ENCODE peak calls at places on chromosome 3, in eight cellular contexts. One of them, this sample, is unnamed.

GRCh38 chr3:12758025-12758830 is 831 bp downstream of the TMEM40 start:
- DNase-seq in left ventricle myocardium inferior: peak; percentile 34
- DNase-seq in GM13977: peak; percentile 53
- DNase-seq in progenitor cell of endocrine pancreas: no peak
- DNase-seq in foreskin fibroblast: peak; percentile 45
- DNase-seq in endothelial cell: no peak
- DNase-seq in heart left ventricle: peak; percentile 38
- DNase-seq in lower leg skin: no peak
- DNase-seq in this sample: no peak

GRCh38 chr3:114758828-114759709 is 388.0 kb downstream of the ZBTB20 start:
- DNase-seq in left ventricle myocardium inferior: no peak
- DNase-seq in GM13977: no peak
- DNase-seq in progenitor cell of endocrine pancreas: no peak
- DNase-seq in foreskin fibroblast: peak; percentile 90
- DNase-seq in endothelial cell: no peak
- DNase-seq in heart left ventricle: no peak
- DNase-seq in lower leg skin: peak; percentile 81
- DNase-seq in this sample: no peak

GRCh38 chr3:187773233-187773962 is 28.1 kb upstream of the BCL6 start:
- DNase-seq in left ventricle myocardium inferior: no peak
- DNase-seq in GM13977: peak; percentile 59
- DNase-seq in progenitor cell of endocrine pancreas: no peak
- DNase-seq in foreskin fibroblast: no peak
- DNase-seq in endothelial cell: no peak
- DNase-seq in heart left ventricle: no peak
- DNase-seq in lower leg skin: no peak
- DNase-seq in this sample: no peak

GRCh38 chr3:98333989-98334606 is 19.6 kb upstream of the OR5K4 start:
- DNase-seq in left ventricle myocardium inferior: no peak
- DNase-seq in GM13977: no peak
- DNase-seq in progenitor cell of endocrine pancreas: no peak
- DNase-seq in foreskin fibroblast: peak; percentile 2
- DNase-seq in endothelial cell: no peak
- DNase-seq in heart left ventricle: no peak
- DNase-seq in lower leg skin: no peak
- DNase-seq in this sample: no peak

GRCh38 chr3:16508591-16508995 is 4.9 kb downstream of the RFTN1 start:
- DNase-seq in left ventricle myocardium inferior: no peak
- DNase-seq in GM13977: peak; percentile 45
- DNase-seq in progenitor cell of endocrine pancreas: no peak
- DNase-seq in foreskin fibroblast: no peak
- DNase-seq in endothelial cell: no peak
- DNase-seq in heart left ventricle: no peak
- DNase-seq in lower leg skin: no peak
- DNase-seq in this sample: no peak

GRCh38 chr3:55128201-55128870 is 200.5 kb upstream of the LRTM1 start:
- DNase-seq in left ventricle myocardium inferior: no peak
- DNase-seq in GM13977: no peak
- DNase-seq in progenitor cell of endocrine pancreas: no peak
- DNase-seq in foreskin fibroblast: peak; percentile 90
- DNase-seq in endothelial cell: no peak
- DNase-seq in heart left ventricle: no peak
- DNase-seq in lower leg skin: no peak
- DNase-seq in this sample: no peak

GRCh38 chr3:188218571-188218970 is 64.6 kb downstream of the LPP start:
- DNase-seq in left ventricle myocardium inferior: no peak
- DNase-seq in GM13977: no peak
- DNase-seq in progenitor cell of endocrine pancreas: no peak
- DNase-seq in foreskin fibroblast: no peak
- DNase-seq in endothelial cell: no peak
- DNase-seq in heart left ventricle: no peak
- DNase-seq in lower leg skin: no peak
- DNase-seq in this sample: no peak

GRCh38 chr3:48275292-48276027 is 34.6 kb downstream of the ZNF589 start:
- DNase-seq in left ventricle myocardium inferior: no peak
- DNase-seq in GM13977: no peak
- DNase-seq in progenitor cell of endocrine pancreas: no peak
- DNase-seq in foreskin fibroblast: no peak
- DNase-seq in endothelial cell: no peak
- DNase-seq in heart left ventricle: no peak
- DNase-seq in lower leg skin: no peak
- DNase-seq in this sample: no peak

GRCh38 chr3:144556392-144556791 is 584.8 kb downstream of the DIPK2A start:
- DNase-seq in left ventricle myocardium inferior: no peak
- DNase-seq in GM13977: peak; percentile 19
- DNase-seq in progenitor cell of endocrine pancreas: no peak
- DNase-seq in foreskin fibroblast: peak; percentile 5
- DNase-seq in endothelial cell: no peak
- DNase-seq in heart left ventricle: no peak
- DNase-seq in lower leg skin: no peak
- DNase-seq in this sample: no peak

GRCh38 chr3:27311400-27311799 is 57.8 kb downstream of the NEK10 start:
- DNase-seq in left ventricle myocardium inferior: no peak
- DNase-seq in GM13977: no peak
- DNase-seq in progenitor cell of endocrine pancreas: no peak
- DNase-seq in foreskin fibroblast: peak; percentile 96
- DNase-seq in endothelial cell: no peak
- DNase-seq in heart left ventricle: no peak
- DNase-seq in lower leg skin: no peak
- DNase-seq in this sample: no peak

GRCh38 chr3:186487819-186488218 is 56.4 kb downstream of the CRYGS start:
- DNase-seq in left ventricle myocardium inferior: no peak
- DNase-seq in GM13977: no peak
- DNase-seq in progenitor cell of endocrine pancreas: no peak
- DNase-seq in foreskin fibroblast: no peak
- DNase-seq in endothelial cell: no peak
- DNase-seq in heart left ventricle: no peak
- DNase-seq in lower leg skin: no peak
- DNase-seq in this sample: no peak

GRCh38 chr3:195929452-195929851 is 21.1 kb upstream of the TNK2 start:
- DNase-seq in left ventricle myocardium inferior: no peak
- DNase-seq in GM13977: no peak
- DNase-seq in progenitor cell of endocrine pancreas: no peak
- DNase-seq in foreskin fibroblast: no peak
- DNase-seq in endothelial cell: no peak
- DNase-seq in heart left ventricle: no peak
- DNase-seq in lower leg skin: no peak
- DNase-seq in this sample: no peak

GRCh38 chr3:111773484-111773883 is 85.6 kb upstream of the PHLDB2 start:
- DNase-seq in left ventricle myocardium inferior: no peak
- DNase-seq in GM13977: no peak
- DNase-seq in progenitor cell of endocrine pancreas: no peak
- DNase-seq in foreskin fibroblast: no peak
- DNase-seq in endothelial cell: no peak
- DNase-seq in heart left ventricle: no peak
- DNase-seq in lower leg skin: no peak
- DNase-seq in this sample: no peak

GRCh38 chr3:79769234-79769633 is 1.4 kb upstream of the ROBO1 start:
- DNase-seq in left ventricle myocardium inferior: no peak
- DNase-seq in GM13977: no peak
- DNase-seq in progenitor cell of endocrine pancreas: no peak
- DNase-seq in foreskin fibroblast: no peak
- DNase-seq in endothelial cell: no peak
- DNase-seq in heart left ventricle: no peak
- DNase-seq in lower leg skin: no peak
- DNase-seq in this sample: no peak

GRCh38 chr3:104291437-104291851 is 1075.3 kb upstream of the ALCAM start:
- DNase-seq in left ventricle myocardium inferior: no peak
- DNase-seq in GM13977: peak; percentile 4
- DNase-seq in progenitor cell of endocrine pancreas: no peak
- DNase-seq in foreskin fibroblast: no peak
- DNase-seq in endothelial cell: no peak
- DNase-seq in heart left ventricle: no peak
- DNase-seq in lower leg skin: no peak
- DNase-seq in this sample: no peak

GRCh38 chr3:143120716-143121239 is 1.2 kb downstream of the CHST2 start:
- DNase-seq in left ventricle myocardium inferior: no peak
- DNase-seq in GM13977: peak; percentile 69
- DNase-seq in progenitor cell of endocrine pancreas: peak; percentile 28
- DNase-seq in foreskin fibroblast: peak; percentile 48
- DNase-seq in endothelial cell: peak; percentile 54
- DNase-seq in heart left ventricle: no peak
- DNase-seq in lower leg skin: no peak
- DNase-seq in this sample: peak; percentile 23

GRCh38 chr3:79864077-79864476 is 96.3 kb upstream of the ROBO1 start:
- DNase-seq in left ventricle myocardium inferior: no peak
- DNase-seq in GM13977: no peak
- DNase-seq in progenitor cell of endocrine pancreas: no peak
- DNase-seq in foreskin fibroblast: no peak
- DNase-seq in endothelial cell: no peak
- DNase-seq in heart left ventricle: no peak
- DNase-seq in lower leg skin: no peak
- DNase-seq in this sample: no peak

GRCh38 chr3:108036984-108037741 is 53.7 kb downstream of the CD47 start:
- DNase-seq in left ventricle myocardium inferior: no peak
- DNase-seq in GM13977: peak; percentile 23
- DNase-seq in progenitor cell of endocrine pancreas: no peak
- DNase-seq in foreskin fibroblast: peak; percentile 32
- DNase-seq in endothelial cell: no peak
- DNase-seq in heart left ventricle: no peak
- DNase-seq in lower leg skin: no peak
- DNase-seq in this sample: no peak

GRCh38 chr3:148229107-148229506 is 468.6 kb upstream of the AGTR1 start:
- DNase-seq in left ventricle myocardium inferior: no peak
- DNase-seq in GM13977: no peak
- DNase-seq in progenitor cell of endocrine pancreas: no peak
- DNase-seq in foreskin fibroblast: no peak
- DNase-seq in endothelial cell: no peak
- DNase-seq in heart left ventricle: no peak
- DNase-seq in lower leg skin: no peak
- DNase-seq in this sample: no peak

GRCh38 chr3:36132214-36132613 is 248.1 kb upstream of the STAC start:
- DNase-seq in left ventricle myocardium inferior: no peak
- DNase-seq in GM13977: no peak
- DNase-seq in progenitor cell of endocrine pancreas: no peak
- DNase-seq in foreskin fibroblast: no peak
- DNase-seq in endothelial cell: no peak
- DNase-seq in heart left ventricle: no peak
- DNase-seq in lower leg skin: no peak
- DNase-seq in this sample: no peak
- TF ChIP-seq CTCF in left ventricle myocardium inferior: no peak
- TF ChIP-seq CTCF in GM13977: no peak
- TF ChIP-seq CTCF in progenitor cell of endocrine pancreas: no peak
- TF ChIP-seq CTCF in foreskin fibroblast: peak; percentile 2
- TF ChIP-seq CTCF in endothelial cell: peak; percentile 35
- TF ChIP-seq CTCF in heart left ventricle: no peak
- TF ChIP-seq CTCF in lower leg skin: no peak
- TF ChIP-seq CTCF in this sample: no peak

GRCh38 chr3:29280675-29281264 is at the start of gene RBMS3:
- DNase-seq in left ventricle myocardium inferior: peak; percentile 86
- DNase-seq in GM13977: peak; percentile 12
- DNase-seq in progenitor cell of endocrine pancreas: peak; percentile 25
- DNase-seq in foreskin fibroblast: peak; percentile 93
- DNase-seq in endothelial cell: peak; percentile 67
- DNase-seq in heart left ventricle: peak; percentile 90
- DNase-seq in lower leg skin: peak; percentile 95
- DNase-seq in this sample: peak; percentile 57
- TF ChIP-seq CTCF in left ventricle myocardium inferior: peak; percentile 71
- TF ChIP-seq CTCF in GM13977: peak; percentile 48
- TF ChIP-seq CTCF in progenitor cell of endocrine pancreas: peak; percentile 38
- TF ChIP-seq CTCF in foreskin fibroblast: peak; percentile 65
- TF ChIP-seq CTCF in endothelial cell: no peak
- TF ChIP-seq CTCF in heart left ventricle: peak; percentile 80
- TF ChIP-seq CTCF in lower leg skin: no peak
- TF ChIP-seq CTCF in this sample: peak; percentile 63

DNA sequence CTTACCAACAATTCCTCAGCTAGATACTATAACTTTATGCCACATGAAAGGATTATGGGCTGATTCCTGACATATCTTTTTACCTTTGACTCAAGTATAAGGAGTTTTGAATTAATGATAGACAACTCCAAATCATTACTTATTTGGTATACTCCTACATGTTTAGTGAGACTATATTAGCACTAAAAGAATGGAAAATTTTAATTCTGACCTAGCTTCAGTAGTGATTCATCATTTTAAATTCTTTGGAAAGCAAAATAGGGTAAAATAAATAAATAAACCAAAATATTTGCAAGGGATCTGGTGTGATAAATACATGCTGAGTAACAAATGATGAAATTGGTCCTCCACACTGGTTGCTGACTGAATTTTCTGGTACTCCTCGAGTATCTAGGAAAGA is 42.3 kb upstream of the VGLL3 start:
- DNase-seq in left ventricle myocardium inferior: no peak
- DNase-seq in GM13977: no peak
- DNase-seq in progenitor cell of endocrine pancreas: no peak
- DNase-seq in foreskin fibroblast: no peak
- DNase-seq in endothelial cell: no peak
- DNase-seq in heart left ventricle: no peak
- DNase-seq in lower leg skin: no peak
- DNase-seq in this sample: no peak
- TF ChIP-seq CTCF in left ventricle myocardium inferior: no peak
- TF ChIP-seq CTCF in GM13977: no peak
- TF ChIP-seq CTCF in progenitor cell of endocrine pancreas: no peak
- TF ChIP-seq CTCF in foreskin fibroblast: no peak
- TF ChIP-seq CTCF in endothelial cell: no peak
- TF ChIP-seq CTCF in heart left ventricle: no peak
- TF ChIP-seq CTCF in lower leg skin: no peak
- TF ChIP-seq CTCF in this sample: no peak

GRCh38 chr3:62188547-62189375 is 184.6 kb downstream of the FEZF2 start:
- DNase-seq in left ventricle myocardium inferior: peak; percentile 77
- DNase-seq in GM13977: peak; percentile 82
- DNase-seq in progenitor cell of endocrine pancreas: peak; percentile 50
- DNase-seq in foreskin fibroblast: peak; percentile 69
- DNase-seq in endothelial cell: peak; percentile 74
- DNase-seq in heart left ventricle: peak; percentile 79
- DNase-seq in lower leg skin: peak; percentile 95
- DNase-seq in this sample: peak; percentile 76

GRCh38 chr3:62183087-62183486 is 190.3 kb downstream of the FEZF2 start:
- DNase-seq in left ventricle myocardium inferior: no peak
- DNase-seq in GM13977: no peak
- DNase-seq in progenitor cell of endocrine pancreas: no peak
- DNase-seq in foreskin fibroblast: no peak
- DNase-seq in endothelial cell: no peak
- DNase-seq in heart left ventricle: no peak
- DNase-seq in lower leg skin: no peak
- DNase-seq in this sample: no peak

GRCh38 chr3:62189376-62189698 is 184.0 kb downstream of the FEZF2 start:
- DNase-seq in left ventricle myocardium inferior: no peak
- DNase-seq in GM13977: no peak
- DNase-seq in progenitor cell of endocrine pancreas: no peak
- DNase-seq in foreskin fibroblast: no peak
- DNase-seq in endothelial cell: no peak
- DNase-seq in heart left ventricle: no peak
- DNase-seq in lower leg skin: no peak
- DNase-seq in this sample: no peak

GRCh38 chr3:62184559-62184958 is 188.8 kb downstream of the FEZF2 start:
- DNase-seq in left ventricle myocardium inferior: no peak
- DNase-seq in GM13977: no peak
- DNase-seq in progenitor cell of endocrine pancreas: no peak
- DNase-seq in foreskin fibroblast: no peak
- DNase-seq in endothelial cell: no peak
- DNase-seq in heart left ventricle: no peak
- DNase-seq in lower leg skin: no peak
- DNase-seq in this sample: no peak

DNA sequence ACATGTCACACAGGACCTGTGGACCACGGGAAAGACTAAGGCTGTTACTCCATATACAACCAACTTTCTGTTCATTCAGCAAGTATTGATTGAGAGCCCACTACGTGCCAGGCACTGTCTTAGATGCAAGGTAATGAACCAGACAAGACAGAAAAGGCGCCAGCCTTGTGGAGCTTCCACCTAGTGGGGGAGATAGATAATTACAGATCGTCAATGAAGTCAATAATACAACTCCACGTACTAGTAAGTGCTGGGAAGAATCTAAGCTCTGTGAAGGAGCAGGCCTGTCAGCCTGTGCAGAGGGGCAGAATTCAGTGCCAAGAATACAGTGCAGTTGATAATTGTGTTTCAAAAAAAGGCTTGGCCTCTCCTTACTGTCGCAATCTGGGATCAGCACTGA is 186.4 kb downstream of the FEZF2 start:
- DNase-seq in left ventricle myocardium inferior: no peak
- DNase-seq in GM13977: no peak
- DNase-seq in progenitor cell of endocrine pancreas: no peak
- DNase-seq in foreskin fibroblast: no peak
- DNase-seq in endothelial cell: peak; percentile 13
- DNase-seq in heart left ventricle: no peak
- DNase-seq in lower leg skin: no peak
- DNase-seq in this sample: no peak
- TF ChIP-seq CTCF in left ventricle myocardium inferior: peak; percentile 66
- TF ChIP-seq CTCF in GM13977: peak; percentile 26
- TF ChIP-seq CTCF in progenitor cell of endocrine pancreas: peak; percentile 50
- TF ChIP-seq CTCF in foreskin fibroblast: peak; percentile 18
- TF ChIP-seq CTCF in endothelial cell: peak; percentile 73
- TF ChIP-seq CTCF in heart left ventricle: peak; percentile 65
- TF ChIP-seq CTCF in lower leg skin: no peak
- TF ChIP-seq CTCF in this sample: peak; percentile 55